ENCODE peak calls at places on chromosomes 4 and X, in seven cellular contexts. K is sigmoid colon, V is SK-N-SH, B is transverse colon, N is H1, R is ovary, C is suprapubic skin. P is an unnamed sample. For H3K4me1, the result is how much of the 10 kb centered on the place peaks cover.

GRCh38 chr4:8050555-8051206 is 107.9 kb downstream of the ABLIM2 start:
- DNase-seq in K (peak), V (peak), B (peak), N (peak), R (peak), C (no peak), P (peak)

GRCh38 chr4:124105212-124105611 is 607.3 kb downstream of the ANKRD50 start:
- DNase-seq in K (no peak), V (no peak), B (no peak), N (no peak), R (no peak), C (no peak), P (no peak)

GRCh38 chrX:68941385-68941952 is 112.6 kb downstream of the EFNB1 start:
- DNase-seq in K (peak), V (no peak), B (peak), N (no peak), R (no peak), C (peak), P (no peak)

GRCh38 chrX:42755820-42756219 is 22.1 kb downstream of the PPP1R2C start:
- DNase-seq in K (peak), V (no peak), B (no peak), N (no peak), R (no peak), C (peak), P (peak)

GRCh38 chr4:64334964-64335363 is 74.3 kb downstream of the TECRL start:
- DNase-seq in K (no peak), V (no peak), B (no peak), N (no peak), R (no peak), C (no peak), P (no peak)

GRCh38 chr4:137509855-137510282 is 22.4 kb downstream of the PCDH18 start:
- DNase-seq in K (no peak), V (no peak), B (no peak), N (no peak), R (no peak), C (no peak), P (no peak)

GRCh38 chr4:109912706-109913621 is at the start of gene EGF:
- DNase-seq in K (no peak), V (no peak), B (no peak), N (no peak), R (no peak), C (no peak), P (no peak)

GRCh38 chr4:188041721-188042120 is 46.1 kb downstream of the ZFP42 start:
- DNase-seq in K (no peak), V (no peak), B (no peak), N (no peak), R (no peak), C (no peak), P (no peak)

GRCh38 chrX:37380920-37381319 is 31.8 kb downstream of the PRRG1 start:
- DNase-seq in K (no peak), V (no peak), B (no peak), N (no peak), R (no peak), C (no peak), P (no peak)

GRCh38 chrX:41502004-41502403 is 54.9 kb downstream of the NYX start:
- DNase-seq in K (no peak), V (no peak), B (no peak), N (no peak), R (no peak), C (no peak), P (no peak)

GRCh38 chr4:77443941-77444340 is 161.7 kb upstream of the CXCL13 start:
- DNase-seq in K (no peak), V (no peak), B (no peak), N (no peak), R (no peak), C (no peak), P (no peak)

GRCh38 chrX:12360991-12361598 is 222.8 kb downstream of the FRMPD4 start:
- DNase-seq in K (no peak), V (no peak), B (no peak), N (no peak), R (no peak), C (no peak), P (no peak)

GRCh38 chr4:141021397-141022194 is 111.7 kb downstream of the RNF150 start:
- DNase-seq in K (no peak), V (no peak), B (no peak), N (no peak), R (no peak), C (no peak), P (no peak)

GRCh38 chr4:26015133-26015651 is 101.2 kb downstream of the SMIM20 start:
- DNase-seq in K (peak), V (no peak), B (no peak), N (no peak), R (no peak), C (peak), P (peak)

GRCh38 chr4:123599061-123599919 is 202.7 kb downstream of the SPRY1 start:
- DNase-seq in K (no peak), V (no peak), B (no peak), N (no peak), R (no peak), C (no peak), P (no peak)

GRCh38 chr4:147182041-147182440 is 236.4 kb upstream of the TTC29 start:
- DNase-seq in K (no peak), V (no peak), B (no peak), N (no peak), R (no peak), C (no peak), P (no peak)

GRCh38 chr4:61583696-61584095 is 383.6 kb downstream of the ADGRL3 start:
- DNase-seq in K (no peak), V (no peak), B (no peak), N (no peak), R (no peak), C (no peak), P (no peak)

GRCh38 chr4:1873776-1874175 is 2.6 kb downstream of the NSD2 start:
- DNase-seq in K (no peak), V (no peak), B (no peak), N (no peak), R (no peak), C (no peak), P (no peak)

GRCh38 chr4:185933078-185933581 is 121.1 kb upstream of the SORBS2 start:
- DNase-seq in K (no peak), V (no peak), B (no peak), N (no peak), R (no peak), C (no peak), P (no peak)

GRCh38 chr4:107760281-107760947 is 40.4 kb upstream of the PAPSS1 start:
- DNase-seq in K (no peak), V (peak), B (peak), N (no peak), R (no peak), C (no peak), P (peak)

GRCh38 chr4:38002451-38003071 is 42.4 kb downstream of the PTTG2 start:
- DNase-seq in K (no peak), V (no peak), B (no peak), N (no peak), R (no peak), C (no peak), P (no peak)

GRCh38 chr4:78610546-78611214 is 59.1 kb downstream of the ANXA3 start:
- DNase-seq in K (no peak), V (no peak), B (no peak), N (no peak), R (no peak), C (no peak), P (no peak)

GRCh38 chr4:99572527-99573240 is 1.9 kb upstream of the MTTP start:
- DNase-seq in K (no peak), V (no peak), B (no peak), N (no peak), R (no peak), C (no peak), P (no peak)

GRCh38 chr4:85854543-85854942 is 379.6 kb downstream of the ARHGAP24 start:
- DNase-seq in K (no peak), V (no peak), B (no peak), N (no peak), R (no peak), C (no peak), P (no peak)

GRCh38 chr4:15381806-15382338 is 46.0 kb upstream of the C1QTNF7 start:
- DNase-seq in K (no peak), V (no peak), B (no peak), N (no peak), R (no peak), C (no peak), P (no peak)

GRCh38 chrX:39602226-39602625 is 495.5 kb downstream of the BCOR start:
- DNase-seq in K (no peak), V (no peak), B (no peak), N (no peak), R (no peak), C (no peak), P (no peak)

GRCh38 chrX:63686878-63687714 is 97.9 kb downstream of the ARHGEF9 start:
- DNase-seq in K (no peak), V (peak), B (no peak), N (peak), R (no peak), C (no peak), P (no peak)

GRCh38 chr4:174401471-174402130 is 117.9 kb downstream of the CEP44 start:
- DNase-seq in K (no peak), V (no peak), B (no peak), N (no peak), R (no peak), C (no peak), P (no peak)

DNA sequence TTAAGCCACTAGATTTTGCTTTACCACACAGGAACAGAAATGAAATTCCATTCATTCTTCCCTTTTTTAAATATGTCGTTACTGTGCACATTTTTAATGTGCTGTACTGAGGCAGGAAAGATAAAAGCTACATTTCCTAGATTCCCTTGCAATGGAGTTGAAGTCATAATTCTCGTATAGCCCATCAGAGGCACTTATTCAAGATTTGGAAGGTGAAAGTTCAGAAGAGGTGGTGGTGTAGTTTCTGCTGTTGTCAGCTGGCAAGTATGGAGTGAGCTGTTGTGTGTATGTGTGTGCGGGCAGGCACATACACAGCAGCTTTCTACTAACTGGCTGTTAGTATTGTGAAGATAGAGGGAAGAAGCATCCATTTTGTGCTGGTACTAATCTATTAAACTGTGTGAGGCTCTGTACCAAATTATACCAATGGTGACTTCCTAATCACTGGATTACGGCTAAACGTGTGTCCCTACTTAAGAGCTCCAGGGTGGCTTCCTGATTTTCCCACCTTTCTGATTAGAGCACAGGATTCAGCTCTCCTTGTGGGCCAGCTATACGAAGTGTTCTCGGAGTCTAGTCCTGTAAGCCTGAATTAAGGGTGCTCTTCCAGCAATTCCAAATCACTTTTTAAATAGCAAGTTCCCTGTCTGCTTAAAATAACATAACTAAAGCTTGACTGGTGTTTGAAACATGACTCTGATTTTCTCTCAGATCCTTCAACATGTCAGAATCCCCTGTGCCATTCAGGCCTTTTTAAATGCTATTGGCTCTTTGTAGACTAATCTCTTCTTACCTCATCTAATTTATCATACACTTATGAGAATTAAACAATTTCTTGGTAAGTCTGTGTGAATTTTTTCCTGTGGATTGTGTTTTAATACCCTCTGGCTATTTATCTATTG is 43.8 kb downstream of the PDS5A start:
- DNase-seq in K (no peak), V (no peak), B (no peak), N (no peak), R (no peak), C (no peak), P (no peak)
- H3K4me1 ChIP-seq in K (under half), V (under half), B (under half), N (under half), R (under half), C (under half), P (under half)

GRCh38 chr4:159764343-159764952 is 661.6 kb downstream of the RAPGEF2 start:
- DNase-seq in K (no peak), V (peak), B (no peak), N (peak), R (no peak), C (no peak), P (peak)
- H3K4me3 ChIP-seq in K (no peak), V (peak), B (no peak), N (no peak), R (no peak), C (no peak), P (no peak)

DNA sequence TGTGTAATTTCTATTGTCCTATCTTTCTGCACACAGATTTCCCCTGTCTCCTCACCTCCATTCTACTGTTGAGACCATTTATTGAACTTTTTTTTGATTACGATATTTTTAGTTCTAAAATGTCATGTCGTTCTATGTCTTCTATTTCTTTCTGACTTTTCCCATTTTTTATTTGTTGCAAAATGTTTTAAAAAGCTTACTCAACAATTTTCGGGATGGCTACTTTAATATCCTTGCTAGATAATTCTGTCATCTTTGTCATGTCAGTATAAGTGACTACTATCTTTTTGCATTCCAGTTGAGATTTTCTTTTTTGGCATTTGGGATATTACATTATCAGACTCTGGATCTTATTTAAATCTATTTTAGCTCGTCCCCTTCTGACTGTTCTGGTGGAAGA is 7.5 kb upstream of the DMD start:
- DNase-seq in K (no peak), V (no peak), B (no peak), N (no peak), R (no peak), C (no peak), P (no peak)
- TF ChIP-seq EP300 in K (no peak), V (no peak), B (no peak), N (no peak), R (no peak), C (no peak), P (no peak)

GRCh38 chr4:7003879-7004240 is 39.3 kb upstream of the TADA2B start:
- DNase-seq in K (peak), V (no peak), B (no peak), N (no peak), R (no peak), C (no peak), P (no peak)
- H3K4me1 ChIP-seq in K (under half), V (under half), B (under half), N (under half), R (under half), C (under half), P (under half)

GRCh38 chrX:136879001-136879667 is 1.4 kb downstream of the RBMX start:
- DNase-seq in K (no peak), V (no peak), B (no peak), N (no peak), R (no peak), C (no peak), P (no peak)
- H3K4me3 ChIP-seq in K (peak), V (peak), B (peak), N (peak), R (peak), C (peak), P (peak)

GRCh38 chrX:53374222-53374820 is 48.1 kb downstream of the SMC1A start:
- DNase-seq in K (no peak), V (no peak), B (no peak), N (no peak), R (no peak), C (no peak), P (no peak)
- TF ChIP-seq EP300 in K (no peak), V (no peak), B (no peak), N (no peak), R (no peak), C (no peak), P (no peak)

P was measured in tibial nerve.